ENCODE peak calls at places on chromosomes 12 and 14, in ten cellular contexts. J is suprapubic skin, F is astrocyte of the cerebellum, N is left lung, V is psoas muscle, W is AG04450, L is coronary artery, R is upper lobe of left lung, X is progenitor cell of endocrine pancreas, U is MM.1S. Q is an unnamed sample.

GRCh38 chr14:77043177-77043983 is 14.9 kb upstream of the IRF2BPL start:
- DNase-seq in J (peak), F (no peak), N (no peak), V (peak), W (no peak), L (peak), R (no peak), X (no peak), U (no peak), Q (no peak)

GRCh38 chr14:31930493-31931225 is 146.4 kb upstream of the ARHGAP5 start:
- DNase-seq in J (no peak), F (no peak), N (no peak), V (no peak), W (no peak), L (no peak), R (no peak), X (no peak), U (no peak), Q (no peak)

GRCh38 chr12:30613119-30613830 is 82.4 kb downstream of the IPO8 start:
- DNase-seq in J (no peak), F (no peak), N (no peak), V (no peak), W (no peak), L (no peak), R (no peak), X (no peak), U (no peak), Q (no peak)

GRCh38 chr12:1791104-1791927 is 29.0 kb upstream of the LRTM2 start:
- DNase-seq in J (no peak), F (peak), N (peak), V (no peak), W (no peak), L (peak), R (no peak), X (no peak), U (peak), Q (no peak)

GRCh38 chr12:25276199-25276937 is 25.6 kb upstream of the KRAS start:
- DNase-seq in J (no peak), F (peak), N (no peak), V (no peak), W (peak), L (no peak), R (no peak), X (no peak), U (peak), Q (peak)

GRCh38 chr14:30706704-30707103 is 84.6 kb downstream of the SCFD1 start:
- DNase-seq in J (no peak), F (no peak), N (no peak), V (no peak), W (no peak), L (no peak), R (no peak), X (no peak), U (no peak), Q (no peak)

GRCh38 chr12:101889216-101889752 is 11.9 kb downstream of the DRAM1 start:
- DNase-seq in J (no peak), F (no peak), N (no peak), V (no peak), W (no peak), L (no peak), R (no peak), X (no peak), U (no peak), Q (no peak)

GRCh38 chr14:101195309-101195724 is 291.8 kb upstream of the RTL1 start:
- DNase-seq in J (peak), F (no peak), N (no peak), V (no peak), W (no peak), L (peak), R (no peak), X (no peak), U (no peak), Q (no peak)

DNA sequence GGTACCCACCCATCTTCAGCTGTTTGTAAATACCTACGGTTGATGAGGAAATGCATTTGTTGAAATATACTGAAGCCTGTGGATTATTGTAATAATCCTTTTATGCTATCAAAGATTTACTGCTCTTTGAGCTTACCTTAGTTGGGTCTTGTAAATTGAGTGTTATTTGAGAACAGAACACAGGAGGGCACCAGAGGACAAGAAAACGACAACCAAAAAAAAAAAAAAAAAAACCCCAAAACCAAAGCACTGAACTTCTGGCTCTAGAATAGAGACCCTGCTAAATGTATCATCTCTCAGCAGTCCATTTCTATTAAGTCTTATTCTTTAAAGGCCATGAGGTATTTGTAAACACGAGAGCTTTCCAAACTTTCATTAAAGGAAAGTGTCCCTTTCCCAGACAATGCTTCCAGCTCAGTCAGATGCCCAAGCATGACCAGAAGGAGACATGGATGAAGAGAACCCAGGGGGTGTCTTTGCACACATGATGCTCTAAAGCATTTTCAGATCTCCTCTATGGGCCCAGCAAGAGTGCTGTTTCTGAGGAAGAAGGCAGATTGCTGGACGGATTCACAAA is 763.9 kb downstream of the NRXN3 start:
- DNase-seq in J (no peak), F (peak), N (no peak), V (no peak), W (peak), L (no peak), R (no peak), X (no peak), U (no peak), Q (no peak)
- TF ChIP-seq CTCF in J (peak), F (peak), N (no peak), V (no peak), W (peak), L (peak), R (no peak), X (peak), U (peak), Q (peak)

GRCh38 chr12:112788205-112788604 is 3.3 kb upstream of the RPH3A start:
- DNase-seq in J (no peak), F (no peak), N (no peak), V (no peak), W (no peak), L (peak), R (no peak), X (no peak), U (no peak), Q (no peak)
- TF ChIP-seq CTCF in J (no peak), F (no peak), N (no peak), V (no peak), W (no peak), L (no peak), R (no peak), X (peak), U (no peak), Q (peak)

GRCh38 chr14:41302776-41303175 is 303.9 kb upstream of the LRFN5 start:
- DNase-seq in J (no peak), F (no peak), N (no peak), V (no peak), W (no peak), L (no peak), R (no peak), X (no peak), U (no peak), Q (no peak)

GRCh38 chr14:41303506-41303905 is 303.2 kb upstream of the LRFN5 start:
- DNase-seq in J (no peak), F (no peak), N (no peak), V (no peak), W (no peak), L (no peak), R (no peak), X (no peak), U (no peak), Q (no peak)

GRCh38 chr14:41297961-41298690 is 308.6 kb upstream of the LRFN5 start:
- DNase-seq in J (no peak), F (no peak), N (no peak), V (no peak), W (no peak), L (no peak), R (no peak), X (no peak), U (no peak), Q (no peak)

GRCh38 chr14:41295734-41296133 is 310.9 kb upstream of the LRFN5 start:
- DNase-seq in J (no peak), F (no peak), N (no peak), V (no peak), W (no peak), L (no peak), R (no peak), X (no peak), U (no peak), Q (no peak)

DNA sequence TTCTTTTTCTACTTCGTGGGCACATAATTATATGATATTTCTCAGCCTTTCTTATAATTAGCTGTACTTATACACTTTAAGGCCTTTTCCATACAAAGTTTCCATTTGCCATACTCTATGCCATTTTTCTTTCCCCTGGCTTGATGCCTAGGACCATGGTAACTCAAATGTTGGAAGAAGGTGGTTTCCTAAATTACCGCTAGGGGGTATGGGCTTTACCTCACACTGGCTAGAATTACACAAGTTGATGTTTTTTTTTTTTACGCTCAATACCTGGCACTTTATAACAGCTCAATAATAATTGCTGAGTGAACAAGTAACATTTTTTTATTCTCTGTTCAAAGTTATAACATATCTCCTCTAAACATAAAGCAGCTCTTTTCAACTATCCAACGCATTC is 306.8 kb upstream of the LRFN5 start:
- DNase-seq in J (no peak), F (no peak), N (no peak), V (no peak), W (no peak), L (no peak), R (no peak), X (no peak), U (no peak), Q (no peak)
- TF ChIP-seq CTCF in J (no peak), F (no peak), N (no peak), V (no peak), W (no peak), L (no peak), R (no peak), X (peak), U (no peak), Q (no peak)

GRCh38 chr14:99129998-99130397 is 142.0 kb downstream of the BCL11B start:
- DNase-seq in J (peak), F (no peak), N (no peak), V (no peak), W (no peak), L (no peak), R (no peak), X (no peak), U (no peak), Q (no peak)
- TF ChIP-seq CTCF in J (no peak), F (no peak), N (no peak), V (no peak), W (no peak), L (no peak), R (no peak), X (no peak), U (no peak), Q (no peak)

DNA sequence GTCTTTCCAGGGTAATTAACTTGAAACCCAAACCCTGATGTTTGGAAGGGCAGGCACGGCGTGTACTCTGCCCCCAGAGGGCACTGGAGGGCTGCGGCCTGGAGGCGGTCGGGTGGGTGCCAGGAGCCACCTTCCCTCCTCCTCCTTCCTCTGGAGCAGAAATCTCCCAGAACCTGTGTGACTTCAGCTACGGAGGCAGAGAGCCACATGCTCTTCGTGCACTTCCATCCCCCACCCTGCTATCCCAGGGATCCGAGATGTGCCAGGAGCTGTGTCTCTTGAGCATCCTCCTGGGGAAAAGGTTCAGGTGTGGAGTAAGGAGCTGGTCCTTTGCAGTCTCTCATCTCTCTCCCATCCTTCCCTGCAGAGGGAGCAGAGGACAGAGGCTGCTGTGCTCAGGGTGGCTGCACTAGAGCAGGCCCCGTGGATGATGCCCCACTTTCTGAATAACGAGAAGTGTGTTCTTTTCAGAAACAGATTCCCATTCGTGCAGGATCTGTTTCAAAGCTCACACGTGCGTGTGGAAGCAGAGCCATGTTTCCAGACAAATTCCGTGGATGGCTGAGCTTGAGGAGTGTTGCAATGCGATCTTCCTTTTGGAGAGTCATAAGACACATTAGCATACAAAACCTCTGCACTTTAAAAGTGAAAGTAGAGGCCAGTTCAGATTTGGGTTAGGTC is 162.9 kb downstream of the ADGRD1 start:
- DNase-seq in J (peak), F (no peak), N (no peak), V (peak), W (no peak), L (no peak), R (peak), X (no peak), U (no peak), Q (peak)
- TF ChIP-seq CTCF in J (no peak), F (peak), N (no peak), V (peak), W (no peak), L (no peak), R (no peak), X (peak), U (peak), Q (no peak)

GRCh38 chr12:6950401-6950801 is 755 bp upstream of the PTPN6 start:
- DNase-seq in J (no peak), F (no peak), N (no peak), V (peak), W (no peak), L (no peak), R (no peak), X (no peak), U (no peak), Q (no peak)

GRCh38 chr12:6950944-6951540 is at the start of gene PTPN6:
- DNase-seq in J (peak), F (no peak), N (peak), V (no peak), W (no peak), L (no peak), R (peak), X (no peak), U (no peak), Q (no peak)

GRCh38 chr12:6946920-6947374 is 3.1 kb downstream of the C12orf57 start:
- DNase-seq in J (no peak), F (no peak), N (no peak), V (no peak), W (no peak), L (no peak), R (no peak), X (no peak), U (no peak), Q (no peak)

GRCh38 chr12:6947615-6948014 is 3.5 kb upstream of the PTPN6 start:
- DNase-seq in J (no peak), F (no peak), N (no peak), V (peak), W (no peak), L (no peak), R (no peak), X (no peak), U (no peak), Q (no peak)

GRCh38 chr12:6949063-6949594 is 2.0 kb upstream of the PTPN6 start:
- DNase-seq in J (peak), F (no peak), N (peak), V (peak), W (no peak), L (no peak), R (no peak), X (no peak), U (peak), Q (no peak)
- TF ChIP-seq CTCF in J (no peak), F (no peak), N (no peak), V (no peak), W (no peak), L (no peak), R (no peak), X (no peak), U (peak), Q (no peak)